ENCODE peak calls at places on chromosomes 6 and 20, in four cellular contexts. U, V, P and Z are unnamed samples.

GRCh38 chr20:51430198-51430950 is 112.1 kb downstream of the NFATC2 start:
- DNase-seq in U (no peak), V (no peak), P (no peak), Z (no peak)

GRCh38 chr6:77652739-77653138 is at the start of gene MEI4:
- DNase-seq in U (no peak), V (no peak), P (no peak), Z (no peak)

GRCh38 chr6:74932214-74932923 is 273.5 kb downstream of the COL12A1 start:
- DNase-seq in U (no peak), V (no peak), P (no peak), Z (no peak)

GRCh38 chr6:38876470-38876869 is 161.4 kb downstream of the DNAH8 start:
- DNase-seq in U (no peak), V (no peak), P (no peak), Z (no peak)

GRCh38 chr20:63115651-63116411 is 100.1 kb downstream of the YTHDF1 start:
- DNase-seq in U (no peak), V (no peak), P (peak), Z (peak)

GRCh38 chr6:70371454-70372105 is 41.7 kb upstream of the FAM135A start:
- DNase-seq in U (peak), V (no peak), P (no peak), Z (peak)

GRCh38 chr6:158536084-158536890 is 23.6 kb upstream of the TMEM181 start:
- DNase-seq in U (peak), V (peak), P (peak), Z (peak)

GRCh38 chr20:36469973-36470372 is 71.3 kb upstream of the MYL9 start:
- DNase-seq in U (no peak), V (no peak), P (no peak), Z (no peak)

GRCh38 chr20:4470375-4470774 is 251.3 kb upstream of the PRND start:
- DNase-seq in U (peak), V (no peak), P (no peak), Z (peak)

GRCh38 chr6:158188591-158188990 is 20.4 kb downstream of the GTF2H5 start:
- DNase-seq in U (no peak), V (no peak), P (no peak), Z (no peak)

GRCh38 chr6:161066511-161066910 is 74.9 kb downstream of the MAP3K4 start:
- DNase-seq in U (no peak), V (no peak), P (no peak), Z (no peak)

GRCh38 chr6:134640975-134641429 is 308.9 kb downstream of the ALDH8A1 start:
- DNase-seq in U (no peak), V (peak), P (peak), Z (peak)

GRCh38 chr6:146859795-146860495 is 261.2 kb downstream of the ADGB start:
- DNase-seq in U (no peak), V (no peak), P (no peak), Z (no peak)

GRCh38 chr6:19472850-19473249 is 364.3 kb upstream of the ID4 start:
- DNase-seq in U (no peak), V (no peak), P (no peak), Z (no peak)

GRCh38 chr6:94680672-94681212 is 896.6 kb upstream of the MANEA start:
- DNase-seq in U (no peak), V (no peak), P (no peak), Z (no peak)

GRCh38 chr6:29502181-29502580 is 14.4 kb upstream of the MAS1L start:
- DNase-seq in U (no peak), V (no peak), P (no peak), Z (no peak)